ENCODE peak calls at places on chromosomes 13 and 19, in six cellular contexts. Z, E, R, M, D and X are unnamed samples.

GRCh38 chr13:40679586-40679985 is 13.1 kb upstream of the FOXO1 start:
- DNase-seq in Z (no peak), E (no peak), R (no peak), M (no peak), D (no peak), X (no peak)

GRCh38 chr19:42286349-42287016 is 15.4 kb upstream of the PRR19 start:
- DNase-seq in Z (no peak), E (peak), R (peak), M (no peak), D (peak), X (no peak)

GRCh38 chr19:17107546-17108452 is 32.2 kb downstream of the MYO9B start:
- DNase-seq in Z (peak), E (peak), R (peak), M (no peak), D (peak), X (no peak)

GRCh38 chr13:27006519-27007161 is 165.0 kb downstream of the USP12 start:
- DNase-seq in Z (no peak), E (no peak), R (peak), M (peak), D (peak), X (no peak)

GRCh38 chr19:45601524-45602522 is at the start of gene GPR4:
- DNase-seq in Z (no peak), E (no peak), R (no peak), M (no peak), D (peak), X (no peak)

GRCh38 chr13:57569981-57570380 is 61.6 kb upstream of the PCDH17 start:
- DNase-seq in Z (no peak), E (no peak), R (no peak), M (no peak), D (no peak), X (no peak)

GRCh38 chr19:18388328-18389094 is 2.6 kb downstream of the GDF15 start:
- DNase-seq in Z (peak), E (peak), R (peak), M (peak), D (peak), X (peak)

GRCh38 chr13:30895773-30896172 is 10.3 kb upstream of the MEDAG start:
- DNase-seq in Z (peak), E (peak), R (peak), M (no peak), D (peak), X (no peak)

GRCh38 chr13:97224544-97225324 is 2.6 kb downstream of the MBNL2 start:
- DNase-seq in Z (peak), E (peak), R (peak), M (no peak), D (peak), X (no peak)

GRCh38 chr19:38389101-38389925 is 816 bp downstream of the SPRED3 start:
- DNase-seq in Z (peak), E (no peak), R (peak), M (no peak), D (peak), X (no peak)

GRCh38 chr19:13849991-13850909 is 26.7 kb upstream of the NANOS3 start:
- DNase-seq in Z (no peak), E (peak), R (peak), M (peak), D (peak), X (no peak)

GRCh38 chr19:6455924-6456323 is 3.7 kb downstream of the SLC25A23 start:
- DNase-seq in Z (no peak), E (no peak), R (no peak), M (no peak), D (no peak), X (no peak)

GRCh38 chr19:54462072-54462712 is 1.4 kb downstream of the LENG9 start:
- DNase-seq in Z (no peak), E (peak), R (no peak), M (no peak), D (no peak), X (no peak)

GRCh38 chr13:78431328-78431727 is 172.0 kb downstream of the POU4F1 start:
- DNase-seq in Z (no peak), E (no peak), R (no peak), M (no peak), D (no peak), X (no peak)

GRCh38 chr13:93687261-93687660 is 460.7 kb downstream of the GPC6 start:
- DNase-seq in Z (no peak), E (no peak), R (peak), M (no peak), D (no peak), X (no peak)

GRCh38 chr13:89899302-89900103 is 1448.0 kb upstream of the MIR17HG start:
- DNase-seq in Z (no peak), E (no peak), R (no peak), M (no peak), D (no peak), X (no peak)

GRCh38 chr13:26784704-26785639 is 24.4 kb upstream of the GPR12 start:
- DNase-seq in Z (no peak), E (no peak), R (no peak), M (no peak), D (no peak), X (no peak)

GRCh38 chr19:5621945-5622464 is 571 bp downstream of the SAFB2 start:
- DNase-seq in Z (no peak), E (peak), R (no peak), M (no peak), D (no peak), X (no peak)

GRCh38 chr19:19057317-19057716 is 6.5 kb upstream of the SLC25A42 start:
- DNase-seq in Z (no peak), E (no peak), R (no peak), M (no peak), D (no peak), X (no peak)

GRCh38 chr13:43298799-43299198 is 275.4 kb downstream of the DNAJC15 start:
- DNase-seq in Z (peak), E (no peak), R (no peak), M (no peak), D (no peak), X (no peak)

GRCh38 chr19:3982701-3983541 is 2.3 kb downstream of the EEF2 start:
- DNase-seq in Z (peak), E (peak), R (peak), M (no peak), D (peak), X (no peak)

GRCh38 chr19:30272554-30272953 is 99.6 kb upstream of the ZNF536 start:
- DNase-seq in Z (no peak), E (no peak), R (no peak), M (no peak), D (no peak), X (no peak)

GRCh38 chr13:106709509-106709908 is 141.6 kb upstream of the ARGLU1 start:
- DNase-seq in Z (no peak), E (no peak), R (peak), M (no peak), D (peak), X (no peak)

GRCh38 chr19:39679056-39679790 is 23.5 kb downstream of the LGALS16 start:
- DNase-seq in Z (no peak), E (no peak), R (no peak), M (no peak), D (no peak), X (no peak)

GRCh38 chr19:3784607-3785463 is 1.3 kb downstream of the MATK start:
- DNase-seq in Z (peak), E (no peak), R (no peak), M (no peak), D (no peak), X (no peak)

GRCh38 chr13:97944396-97945029 is 9.0 kb upstream of the IPO5 start:
- DNase-seq in Z (peak), E (no peak), R (no peak), M (no peak), D (peak), X (no peak)

GRCh38 chr13:99311137-99311536 is 3.9 kb upstream of the GPR183 start:
- DNase-seq in Z (no peak), E (no peak), R (no peak), M (no peak), D (no peak), X (no peak)

GRCh38 chr19:48724796-48725753 is 5.5 kb upstream of the MAMSTR start:
- DNase-seq in Z (peak), E (no peak), R (peak), M (no peak), D (peak), X (no peak)

GRCh38 chr19:29812080-29812880 is 489 bp downstream of the CCNE1 start:
- DNase-seq in Z (no peak), E (peak), R (no peak), M (peak), D (no peak), X (no peak)

GRCh38 chr19:55345818-55346724 is 6.4 kb downstream of the KMT5C start:
- DNase-seq in Z (no peak), E (peak), R (no peak), M (no peak), D (peak), X (no peak)

GRCh38 chr13:97030705-97031452 is 36.6 kb upstream of the OXGR1 start:
- DNase-seq in Z (peak), E (no peak), R (peak), M (no peak), D (peak), X (no peak)

GRCh38 chr13:91516799-91517198 is 118.4 kb downstream of the GPC5 start:
- DNase-seq in Z (no peak), E (no peak), R (no peak), M (no peak), D (no peak), X (no peak)

GRCh38 chr19:18128805-18129204 is 24.2 kb upstream of the PIK3R2 start:
- DNase-seq in Z (no peak), E (no peak), R (no peak), M (no peak), D (no peak), X (no peak)

GRCh38 chr19:33564836-33565338 is 43.3 kb upstream of the PEPD start:
- DNase-seq in Z (no peak), E (no peak), R (no peak), M (no peak), D (no peak), X (no peak)

GRCh38 chr13:112680741-112681360 is 9.0 kb upstream of the ATP11A start:
- DNase-seq in Z (no peak), E (no peak), R (no peak), M (no peak), D (no peak), X (no peak)

GRCh38 chr13:76812206-76812882 is 73.9 kb downstream of the KCTD12 start:
- DNase-seq in Z (no peak), E (peak), R (peak), M (no peak), D (no peak), X (no peak)

GRCh38 chr19:18646535-18647370 is 9.9 kb downstream of the KLHL26 start:
- DNase-seq in Z (no peak), E (no peak), R (no peak), M (no peak), D (no peak), X (no peak)

GRCh38 chr19:19633711-19634515 is 5.9 kb upstream of the LPAR2 start:
- DNase-seq in Z (no peak), E (no peak), R (no peak), M (no peak), D (no peak), X (no peak)

GRCh38 chr19:14370169-14370998 is 10.9 kb upstream of the ADGRE5 start:
- DNase-seq in Z (no peak), E (no peak), R (no peak), M (no peak), D (no peak), X (no peak)

DNA sequence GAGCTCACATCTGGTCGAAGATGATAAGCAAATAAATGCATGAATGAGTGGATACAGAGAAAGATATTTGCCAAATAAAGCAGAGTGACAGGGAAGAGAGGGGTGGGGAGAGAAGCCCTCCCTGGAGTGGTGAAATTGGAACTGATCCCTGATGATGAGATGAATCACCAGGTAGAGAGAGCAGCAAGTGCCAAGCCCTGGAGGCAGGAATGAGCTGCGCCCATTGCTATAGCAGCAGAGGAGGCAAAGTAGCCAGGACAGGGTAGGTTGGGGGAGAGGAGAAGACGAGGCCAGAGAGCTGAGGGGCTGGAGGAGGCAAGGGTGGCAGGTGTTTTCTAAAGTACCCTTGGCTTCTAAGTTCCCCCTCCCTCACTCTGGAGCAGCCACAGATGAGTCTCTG is 13.7 kb downstream of the FXYD5 start:
- DNase-seq in Z (peak), E (no peak), R (no peak), M (no peak), D (no peak), X (no peak)
- TF ChIP-seq CTCF in Z (no peak), E (no peak), R (peak), M (no peak), D (no peak), X (no peak)

DNA sequence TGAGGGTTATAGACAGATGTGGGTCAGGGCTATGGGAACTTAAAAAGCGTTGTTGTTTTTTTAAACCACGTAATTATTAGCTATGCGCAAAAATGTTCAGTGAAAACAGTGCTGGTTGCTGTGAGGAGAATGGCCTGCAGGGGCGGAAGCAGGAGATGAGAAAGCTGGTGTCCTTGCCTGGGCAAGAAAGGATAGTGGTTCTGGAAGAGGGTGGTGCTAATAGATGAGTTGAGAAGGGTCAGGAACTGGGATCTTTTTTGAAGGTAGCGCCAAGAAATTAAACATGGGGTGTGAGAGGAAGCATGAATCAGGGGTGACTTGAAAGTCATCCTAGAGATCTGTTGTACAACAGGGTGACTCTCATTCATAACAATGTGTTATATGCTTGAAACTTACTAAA is 4.8 kb upstream of the SMG9 start:
- DNase-seq in Z (peak), E (no peak), R (peak), M (no peak), D (no peak), X (no peak)
- TF ChIP-seq CTCF in Z (peak), E (no peak), R (peak), M (peak), D (peak), X (peak)

GRCh38 chr13:20938302-20938701 is 35.8 kb upstream of the XPO4 start:
- DNase-seq in Z (no peak), E (no peak), R (no peak), M (no peak), D (no peak), X (no peak)
- TF ChIP-seq CTCF in Z (no peak), E (no peak), R (no peak), M (no peak), D (no peak), X (no peak)

GRCh38 chr19:2269244-2270156 is 12.5 kb downstream of the PEAK3 start:
- DNase-seq in Z (peak), E (peak), R (peak), M (peak), D (peak), X (peak)
- TF ChIP-seq CTCF in Z (no peak), E (no peak), R (no peak), M (peak), D (no peak), X (peak)

GRCh38 chr13:71320452-71320851 is 546.6 kb downstream of the DACH1 start:
- DNase-seq in Z (no peak), E (no peak), R (no peak), M (no peak), D (peak), X (no peak)
- TF ChIP-seq CTCF in Z (peak), E (no peak), R (no peak), M (peak), D (peak), X (peak)

GRCh38 chr13:109584844-109585361 is 201.5 kb downstream of the IRS2 start:
- DNase-seq in Z (no peak), E (no peak), R (no peak), M (no peak), D (no peak), X (no peak)

GRCh38 chr13:109587689-109588088 is 198.7 kb downstream of the IRS2 start:
- DNase-seq in Z (no peak), E (no peak), R (no peak), M (no peak), D (no peak), X (no peak)

DNA sequence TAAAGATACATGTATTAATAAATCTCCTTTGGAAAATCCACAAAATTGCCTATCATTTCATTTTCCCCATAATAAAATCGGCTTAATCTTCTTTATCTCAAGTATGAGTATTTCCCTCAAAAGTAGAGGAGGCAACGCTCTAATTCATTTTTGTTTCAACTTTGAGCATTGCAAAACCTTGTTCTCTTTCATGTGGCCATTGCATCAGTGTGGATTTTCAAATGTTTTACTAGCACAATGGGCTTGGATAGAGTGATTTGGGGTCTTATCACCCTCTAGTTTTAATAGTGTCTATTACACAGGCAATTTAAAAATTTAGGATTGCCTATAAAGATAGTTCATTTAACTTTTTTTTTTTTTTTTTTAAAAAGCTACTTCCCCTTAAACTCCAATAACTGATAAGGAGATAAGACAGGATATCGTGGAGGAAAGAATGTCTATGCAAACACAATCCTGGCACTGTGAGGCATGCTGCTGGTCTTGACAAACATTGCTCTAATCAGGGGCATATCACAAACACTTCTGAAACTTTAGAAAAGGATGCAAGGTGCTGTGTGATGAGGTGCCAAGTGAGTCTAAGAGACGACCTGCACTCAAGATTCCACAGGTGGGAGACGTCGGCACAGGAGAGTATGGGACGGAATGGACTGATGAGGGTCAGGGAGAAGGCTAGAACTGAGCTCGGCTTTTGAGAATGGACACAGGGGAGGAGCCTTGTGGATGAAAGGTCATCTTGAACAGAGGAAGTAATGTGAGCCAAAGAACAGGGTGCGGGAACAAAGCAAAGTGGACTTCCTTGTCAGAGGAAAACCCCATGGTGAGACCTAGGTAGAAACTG is 199.7 kb downstream of the IRS2 start:
- DNase-seq in Z (no peak), E (no peak), R (no peak), M (no peak), D (no peak), X (no peak)
- TF ChIP-seq CTCF in Z (no peak), E (no peak), R (no peak), M (no peak), D (no peak), X (no peak)

GRCh38 chr13:51818276-51818675 is 14.3 kb upstream of the DHRS12 start:
- DNase-seq in Z (no peak), E (no peak), R (no peak), M (no peak), D (no peak), X (no peak)
- TF ChIP-seq CTCF in Z (no peak), E (no peak), R (no peak), M (no peak), D (no peak), X (no peak)

DNA sequence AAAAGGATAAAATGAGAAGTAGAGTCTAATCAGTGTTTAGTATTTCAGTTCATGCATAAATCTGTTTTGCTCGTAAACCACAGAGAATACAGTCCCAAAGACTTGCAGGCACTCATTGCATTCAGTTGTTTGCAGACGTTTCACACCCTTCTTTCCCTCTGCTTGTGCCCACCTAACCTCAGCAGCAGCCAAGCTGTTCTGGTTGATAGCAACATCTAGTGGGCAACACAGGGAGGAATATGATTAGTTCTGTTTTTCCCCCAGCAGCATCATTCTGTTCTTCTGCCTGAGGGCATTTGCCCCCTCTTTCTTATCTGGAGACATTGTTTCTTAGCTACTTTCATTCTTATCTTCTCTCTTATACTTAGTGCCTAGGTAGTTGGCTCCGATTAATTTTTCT is 135.6 kb downstream of the PAN3 start:
- DNase-seq in Z (no peak), E (no peak), R (no peak), M (no peak), D (peak), X (no peak)
- TF ChIP-seq CTCF in Z (no peak), E (no peak), R (no peak), M (no peak), D (no peak), X (peak)